ENCODE peak calls at places on chromosomes 7 and 10, in six cellular contexts. One of them, this sample, is unnamed.

GRCh38 chr7:13327669-13328068 is 640.2 kb downstream of the ARL4A start:
- DNase-seq in hepatocyte: no peak
- DNase-seq in adrenal gland: no peak
- DNase-seq in dorsolateral prefrontal cortex: no peak
- DNase-seq in cardiac muscle cell: no peak
- DNase-seq in CD8-positive, alpha-beta memory T cell: no peak
- DNase-seq in this sample: no peak

GRCh38 chr7:33893377-33893776 is 12.0 kb upstream of the BMPER start:
- DNase-seq in hepatocyte: no peak
- DNase-seq in cardiac muscle cell: no peak
- DNase-seq in CD8-positive, alpha-beta memory T cell: no peak
- DNase-seq in dorsolateral prefrontal cortex: no peak
- DNase-seq in adrenal gland: no peak
- DNase-seq in this sample: no peak

GRCh38 chr7:19489162-19489820 is 219.5 kb downstream of the POLR1F start:
- DNase-seq in hepatocyte: no peak
- DNase-seq in dorsolateral prefrontal cortex: no peak
- DNase-seq in cardiac muscle cell: no peak
- DNase-seq in adrenal gland: no peak
- DNase-seq in CD8-positive, alpha-beta memory T cell: no peak
- DNase-seq in this sample: no peak

GRCh38 chr7:76020031-76020714 is 25.8 kb upstream of the TMEM120A start:
- DNase-seq in adrenal gland: peak; percentile 73
- DNase-seq in hepatocyte: peak; percentile 77
- DNase-seq in cardiac muscle cell: peak; percentile 82
- DNase-seq in dorsolateral prefrontal cortex: peak; percentile 81
- DNase-seq in CD8-positive, alpha-beta memory T cell: peak; percentile 64
- DNase-seq in this sample: peak; percentile 67

GRCh38 chr10:89553064-89553734 is 17.8 kb upstream of the SLC16A12 start:
- DNase-seq in hepatocyte: peak; percentile 56
- DNase-seq in dorsolateral prefrontal cortex: no peak
- DNase-seq in CD8-positive, alpha-beta memory T cell: no peak
- DNase-seq in adrenal gland: no peak
- DNase-seq in cardiac muscle cell: no peak
- DNase-seq in this sample: no peak

GRCh38 chr7:79909124-79909641 is 225.4 kb upstream of the GNAI1 start:
- DNase-seq in hepatocyte: no peak
- DNase-seq in dorsolateral prefrontal cortex: no peak
- DNase-seq in adrenal gland: no peak
- DNase-seq in cardiac muscle cell: no peak
- DNase-seq in CD8-positive, alpha-beta memory T cell: no peak
- DNase-seq in this sample: peak; percentile 19

GRCh38 chr10:112585052-112585451 is 138.0 kb downstream of the VTI1A start:
- DNase-seq in cardiac muscle cell: no peak
- DNase-seq in hepatocyte: no peak
- DNase-seq in adrenal gland: peak; percentile 34
- DNase-seq in CD8-positive, alpha-beta memory T cell: no peak
- DNase-seq in dorsolateral prefrontal cortex: peak; percentile 61
- DNase-seq in this sample: no peak

GRCh38 chr7:97155897-97156418 is 38.5 kb downstream of the SDHAF3 start:
- DNase-seq in cardiac muscle cell: no peak
- DNase-seq in adrenal gland: no peak
- DNase-seq in hepatocyte: no peak
- DNase-seq in dorsolateral prefrontal cortex: no peak
- DNase-seq in CD8-positive, alpha-beta memory T cell: no peak
- DNase-seq in this sample: no peak

GRCh38 chr7:102184303-102184702 is 102.4 kb upstream of the SH2B2 start:
- DNase-seq in cardiac muscle cell: no peak
- DNase-seq in dorsolateral prefrontal cortex: no peak
- DNase-seq in adrenal gland: no peak
- DNase-seq in hepatocyte: no peak
- DNase-seq in CD8-positive, alpha-beta memory T cell: no peak
- DNase-seq in this sample: no peak

GRCh38 chr7:7595451-7595850 is 28.8 kb downstream of the MIOS start:
- DNase-seq in adrenal gland: no peak
- DNase-seq in cardiac muscle cell: peak; percentile 2
- DNase-seq in CD8-positive, alpha-beta memory T cell: no peak
- DNase-seq in hepatocyte: peak; percentile 13
- DNase-seq in dorsolateral prefrontal cortex: no peak
- DNase-seq in this sample: peak; percentile 53

GRCh38 chr10:80324891-80325364 is 31.6 kb downstream of the DYDC1 start:
- DNase-seq in hepatocyte: no peak
- DNase-seq in dorsolateral prefrontal cortex: no peak
- DNase-seq in cardiac muscle cell: no peak
- DNase-seq in CD8-positive, alpha-beta memory T cell: no peak
- DNase-seq in adrenal gland: no peak
- DNase-seq in this sample: no peak

GRCh38 chr7:116228241-116228640 is 17.9 kb downstream of the TES start:
- DNase-seq in dorsolateral prefrontal cortex: no peak
- DNase-seq in CD8-positive, alpha-beta memory T cell: no peak
- DNase-seq in cardiac muscle cell: no peak
- DNase-seq in adrenal gland: no peak
- DNase-seq in hepatocyte: no peak
- DNase-seq in this sample: no peak

GRCh38 chr7:116232402-116232749 is 22.0 kb downstream of the TES start:
- DNase-seq in dorsolateral prefrontal cortex: no peak
- DNase-seq in cardiac muscle cell: no peak
- DNase-seq in CD8-positive, alpha-beta memory T cell: no peak
- DNase-seq in hepatocyte: no peak
- DNase-seq in adrenal gland: no peak
- DNase-seq in this sample: no peak

GRCh38 chr7:116229359-116229758 is 19.0 kb downstream of the TES start:
- DNase-seq in dorsolateral prefrontal cortex: no peak
- DNase-seq in hepatocyte: no peak
- DNase-seq in cardiac muscle cell: no peak
- DNase-seq in CD8-positive, alpha-beta memory T cell: no peak
- DNase-seq in adrenal gland: no peak
- DNase-seq in this sample: no peak

GRCh38 chr7:116231543-116232401 is 21.4 kb downstream of the TES start:
- DNase-seq in dorsolateral prefrontal cortex: no peak
- DNase-seq in cardiac muscle cell: peak; percentile 28
- DNase-seq in adrenal gland: no peak
- DNase-seq in hepatocyte: peak; percentile 52
- DNase-seq in CD8-positive, alpha-beta memory T cell: no peak
- DNase-seq in this sample: peak; percentile 28

GRCh38 chr7:116230191-116231005 is 20.1 kb downstream of the TES start:
- DNase-seq in dorsolateral prefrontal cortex: no peak
- DNase-seq in CD8-positive, alpha-beta memory T cell: no peak
- DNase-seq in adrenal gland: no peak
- DNase-seq in cardiac muscle cell: no peak
- DNase-seq in hepatocyte: no peak
- DNase-seq in this sample: no peak
- H3K27ac ChIP-seq in dorsolateral prefrontal cortex: peak overlapping the region; percentile 10
- H3K27ac ChIP-seq in CD8-positive, alpha-beta memory T cell: no peak overlapping the region
- H3K27ac ChIP-seq in adrenal gland: peak overlapping the region; percentile 58
- H3K27ac ChIP-seq in cardiac muscle cell: no peak overlapping the region
- H3K27ac ChIP-seq in hepatocyte: peak overlapping the region; percentile 14
- H3K27ac ChIP-seq in this sample: peak overlapping the region; percentile 51

DNA sequence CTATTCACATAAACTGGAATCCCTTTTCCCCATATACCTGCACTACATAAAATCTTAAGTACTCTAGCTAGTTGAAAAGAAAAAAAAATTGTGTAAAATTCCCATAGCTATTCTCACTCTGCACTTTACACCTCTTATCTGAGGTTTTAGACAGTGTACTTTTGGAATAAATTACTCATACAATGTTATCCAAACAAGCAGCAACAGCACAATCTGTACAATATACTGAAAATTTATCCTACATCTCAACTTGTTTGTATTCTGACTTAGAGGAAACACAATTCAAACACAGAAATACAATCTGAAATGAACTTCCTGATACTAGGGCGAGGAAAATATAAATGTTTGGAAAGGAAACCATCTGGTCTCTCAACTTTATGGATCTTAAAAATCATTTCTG is 381.8 kb downstream of the THSD7A start:
- DNase-seq in CD8-positive, alpha-beta memory T cell: no peak
- DNase-seq in hepatocyte: no peak
- DNase-seq in dorsolateral prefrontal cortex: no peak
- DNase-seq in cardiac muscle cell: no peak
- DNase-seq in adrenal gland: no peak
- DNase-seq in this sample: no peak
- H3K27ac ChIP-seq in CD8-positive, alpha-beta memory T cell: no peak overlapping the region
- H3K27ac ChIP-seq in hepatocyte: no peak overlapping the region
- H3K27ac ChIP-seq in dorsolateral prefrontal cortex: no peak overlapping the region
- H3K27ac ChIP-seq in cardiac muscle cell: no peak overlapping the region
- H3K27ac ChIP-seq in adrenal gland: no peak overlapping the region
- H3K27ac ChIP-seq in this sample: no peak overlapping the region

GRCh38 chr7:1296727-1297475 is 64.2 kb downstream of the UNCX start:
- DNase-seq in cardiac muscle cell: no peak
- DNase-seq in CD8-positive, alpha-beta memory T cell: no peak
- DNase-seq in hepatocyte: no peak
- DNase-seq in adrenal gland: no peak
- DNase-seq in dorsolateral prefrontal cortex: no peak
- DNase-seq in this sample: no peak
- H3K27ac ChIP-seq in cardiac muscle cell: no peak overlapping the region
- H3K27ac ChIP-seq in CD8-positive, alpha-beta memory T cell: no peak overlapping the region
- H3K27ac ChIP-seq in hepatocyte: no peak overlapping the region
- H3K27ac ChIP-seq in adrenal gland: no peak overlapping the region
- H3K27ac ChIP-seq in dorsolateral prefrontal cortex: no peak overlapping the region
- H3K27ac ChIP-seq in this sample: no peak overlapping the region

DNA sequence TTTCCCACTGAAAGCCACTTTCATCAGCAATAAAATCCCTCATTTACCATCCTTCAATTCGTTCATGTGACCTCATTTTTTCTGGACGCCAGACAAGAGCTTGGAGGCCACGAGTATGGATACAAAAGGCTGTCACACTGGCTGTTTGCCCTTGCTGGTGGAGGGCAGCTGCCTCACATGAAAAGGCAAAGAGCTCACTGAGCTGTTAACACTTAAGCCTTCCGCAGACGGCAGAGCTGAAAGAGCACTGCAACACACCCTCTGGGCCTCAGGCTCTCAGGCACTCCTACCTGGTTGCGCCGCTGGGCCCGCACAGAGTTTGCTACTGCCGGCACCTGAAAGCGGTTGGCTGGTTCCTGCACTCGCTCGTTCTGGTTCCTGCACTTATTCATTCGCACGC is 193.5 kb downstream of the CFTR start:
- DNase-seq in CD8-positive, alpha-beta memory T cell: no peak
- DNase-seq in adrenal gland: peak; percentile 35
- DNase-seq in dorsolateral prefrontal cortex: peak; percentile 76
- DNase-seq in cardiac muscle cell: peak; percentile 85
- DNase-seq in hepatocyte: peak; percentile 73
- DNase-seq in this sample: no peak
- H3K27ac ChIP-seq in CD8-positive, alpha-beta memory T cell: no peak overlapping the region
- H3K27ac ChIP-seq in adrenal gland: no peak overlapping the region
- H3K27ac ChIP-seq in dorsolateral prefrontal cortex: peak overlapping the region; percentile 42
- H3K27ac ChIP-seq in cardiac muscle cell: peak overlapping the region; percentile 80
- H3K27ac ChIP-seq in hepatocyte: peak overlapping the region; percentile 87
- H3K27ac ChIP-seq in this sample: no peak overlapping the region

GRCh38 chr7:72405871-72406270 is 6.3 kb downstream of the CALN1 start:
- DNase-seq in CD8-positive, alpha-beta memory T cell: no peak
- DNase-seq in cardiac muscle cell: no peak
- DNase-seq in adrenal gland: no peak
- DNase-seq in hepatocyte: no peak
- DNase-seq in dorsolateral prefrontal cortex: no peak
- DNase-seq in this sample: no peak
- H3K27ac ChIP-seq in CD8-positive, alpha-beta memory T cell: no peak overlapping the region
- H3K27ac ChIP-seq in cardiac muscle cell: no peak overlapping the region
- H3K27ac ChIP-seq in adrenal gland: no peak overlapping the region
- H3K27ac ChIP-seq in hepatocyte: no peak overlapping the region
- H3K27ac ChIP-seq in dorsolateral prefrontal cortex: peak overlapping the region; percentile 9
- H3K27ac ChIP-seq in this sample: no peak overlapping the region

GRCh38 chr7:46752881-46753366 is 829.0 kb downstream of the TNS3 start:
- DNase-seq in hepatocyte: no peak
- DNase-seq in CD8-positive, alpha-beta memory T cell: no peak
- DNase-seq in adrenal gland: no peak
- DNase-seq in dorsolateral prefrontal cortex: no peak
- DNase-seq in cardiac muscle cell: no peak
- DNase-seq in this sample: no peak
- H3K27ac ChIP-seq in hepatocyte: no peak overlapping the region
- H3K27ac ChIP-seq in CD8-positive, alpha-beta memory T cell: no peak overlapping the region
- H3K27ac ChIP-seq in adrenal gland: no peak overlapping the region
- H3K27ac ChIP-seq in dorsolateral prefrontal cortex: no peak overlapping the region
- H3K27ac ChIP-seq in cardiac muscle cell: no peak overlapping the region
- H3K27ac ChIP-seq in this sample: no peak overlapping the region

GRCh38 chr7:148882668-148883232 is 1.3 kb downstream of the EZH2 start:
- DNase-seq in adrenal gland: no peak
- DNase-seq in dorsolateral prefrontal cortex: no peak
- DNase-seq in cardiac muscle cell: no peak
- DNase-seq in hepatocyte: no peak
- DNase-seq in CD8-positive, alpha-beta memory T cell: no peak
- DNase-seq in this sample: no peak

GRCh38 chr7:148884049-148884298 is at the start of gene EZH2:
- DNase-seq in cardiac muscle cell: no peak
- DNase-seq in hepatocyte: no peak
- DNase-seq in adrenal gland: no peak
- DNase-seq in CD8-positive, alpha-beta memory T cell: no peak
- DNase-seq in dorsolateral prefrontal cortex: no peak
- DNase-seq in this sample: no peak

GRCh38 chr7:148883233-148884048 is 650 bp downstream of the EZH2 start:
- DNase-seq in adrenal gland: peak; percentile 35
- DNase-seq in hepatocyte: peak; percentile 53
- DNase-seq in dorsolateral prefrontal cortex: peak; percentile 13
- DNase-seq in CD8-positive, alpha-beta memory T cell: peak; percentile 69
- DNase-seq in cardiac muscle cell: peak; percentile 66
- DNase-seq in this sample: peak; percentile 48

GRCh38 chr7:148884299-148885022 is 370 bp upstream of the EZH2 start:
- DNase-seq in CD8-positive, alpha-beta memory T cell: peak; percentile 91
- DNase-seq in dorsolateral prefrontal cortex: peak; percentile 89
- DNase-seq in adrenal gland: peak; percentile 91
- DNase-seq in hepatocyte: peak; percentile 97
- DNase-seq in cardiac muscle cell: peak; percentile 94
- DNase-seq in this sample: peak; percentile 95

GRCh38 chr7:148882192-148882591 is 1.9 kb downstream of the EZH2 start:
- DNase-seq in CD8-positive, alpha-beta memory T cell: no peak
- DNase-seq in cardiac muscle cell: no peak
- DNase-seq in hepatocyte: no peak
- DNase-seq in adrenal gland: no peak
- DNase-seq in dorsolateral prefrontal cortex: no peak
- DNase-seq in this sample: no peak
- H3K27ac ChIP-seq in CD8-positive, alpha-beta memory T cell: peak overlapping the region; percentile 81
- H3K27ac ChIP-seq in cardiac muscle cell: no peak overlapping the region
- H3K27ac ChIP-seq in hepatocyte: no peak overlapping the region
- H3K27ac ChIP-seq in adrenal gland: no peak overlapping the region
- H3K27ac ChIP-seq in dorsolateral prefrontal cortex: no peak overlapping the region
- H3K27ac ChIP-seq in this sample: peak overlapping the region; percentile 93

This sample was measured in CD4-positive, CD25-positive, alpha-beta regulatory T cell.